ENCODE peak calls at places on chromosome 5, in nine cellular contexts. F, Y, V, J, W, M, L, C and Q are unnamed samples.

GRCh38 chr5:125267636-125268248 is 521.3 kb upstream of the ZNF608 start:
- DNase-seq in F (no peak), Y (no peak), V (peak), J (no peak), W (no peak), M (no peak), L (no peak), C (no peak), Q (no peak)

GRCh38 chr5:56871755-56872154 is 37.6 kb upstream of the SETD9 start:
- DNase-seq in F (no peak), Y (no peak), V (no peak), J (no peak), W (no peak), M (no peak), L (no peak), C (no peak), Q (no peak)

GRCh38 chr5:139659673-139660072 is 11.5 kb downstream of the CXXC5 start:
- DNase-seq in F (no peak), Y (peak), V (no peak), J (peak), W (no peak), M (no peak), L (peak), C (no peak), Q (no peak)

GRCh38 chr5:76755779-76756637 is 40.1 kb downstream of the F2R start:
- DNase-seq in F (no peak), Y (no peak), V (no peak), J (no peak), W (no peak), M (no peak), L (no peak), C (no peak), Q (no peak)

GRCh38 chr5:137582218-137582617 is 83.1 kb upstream of the SPOCK1 start:
- DNase-seq in F (no peak), Y (no peak), V (no peak), J (no peak), W (no peak), M (no peak), L (no peak), C (no peak), Q (no peak)

GRCh38 chr5:52283221-52283620 is 504.5 kb upstream of the ITGA1 start:
- DNase-seq in F (no peak), Y (no peak), V (peak), J (peak), W (no peak), M (no peak), L (no peak), C (peak), Q (no peak)

GRCh38 chr5:157306690-157307089 is 40.8 kb downstream of the CYFIP2 start:
- DNase-seq in F (no peak), Y (no peak), V (no peak), J (no peak), W (no peak), M (no peak), L (no peak), C (no peak), Q (peak)

GRCh38 chr5:115392611-115393010 is 96.2 kb upstream of the CCDC112 start:
- DNase-seq in F (no peak), Y (no peak), V (no peak), J (peak), W (no peak), M (no peak), L (no peak), C (no peak), Q (no peak)

GRCh38 chr5:139630855-139631254 is 17.3 kb upstream of the CXXC5 start:
- DNase-seq in F (no peak), Y (no peak), V (no peak), J (no peak), W (no peak), M (no peak), L (no peak), C (no peak), Q (no peak)

GRCh38 chr5:20833081-20833627 is 845.2 kb upstream of the CDH18 start:
- DNase-seq in F (no peak), Y (peak), V (no peak), J (no peak), W (no peak), M (no peak), L (no peak), C (no peak), Q (no peak)

GRCh38 chr5:13567819-13568218 is 376.7 kb downstream of the DNAH5 start:
- DNase-seq in F (no peak), Y (no peak), V (peak), J (peak), W (no peak), M (no peak), L (no peak), C (no peak), Q (no peak)

GRCh38 chr5:137091473-137091872 is 407.7 kb downstream of the SPOCK1 start:
- DNase-seq in F (no peak), Y (peak), V (peak), J (peak), W (no peak), M (no peak), L (peak), C (no peak), Q (no peak)

DNA sequence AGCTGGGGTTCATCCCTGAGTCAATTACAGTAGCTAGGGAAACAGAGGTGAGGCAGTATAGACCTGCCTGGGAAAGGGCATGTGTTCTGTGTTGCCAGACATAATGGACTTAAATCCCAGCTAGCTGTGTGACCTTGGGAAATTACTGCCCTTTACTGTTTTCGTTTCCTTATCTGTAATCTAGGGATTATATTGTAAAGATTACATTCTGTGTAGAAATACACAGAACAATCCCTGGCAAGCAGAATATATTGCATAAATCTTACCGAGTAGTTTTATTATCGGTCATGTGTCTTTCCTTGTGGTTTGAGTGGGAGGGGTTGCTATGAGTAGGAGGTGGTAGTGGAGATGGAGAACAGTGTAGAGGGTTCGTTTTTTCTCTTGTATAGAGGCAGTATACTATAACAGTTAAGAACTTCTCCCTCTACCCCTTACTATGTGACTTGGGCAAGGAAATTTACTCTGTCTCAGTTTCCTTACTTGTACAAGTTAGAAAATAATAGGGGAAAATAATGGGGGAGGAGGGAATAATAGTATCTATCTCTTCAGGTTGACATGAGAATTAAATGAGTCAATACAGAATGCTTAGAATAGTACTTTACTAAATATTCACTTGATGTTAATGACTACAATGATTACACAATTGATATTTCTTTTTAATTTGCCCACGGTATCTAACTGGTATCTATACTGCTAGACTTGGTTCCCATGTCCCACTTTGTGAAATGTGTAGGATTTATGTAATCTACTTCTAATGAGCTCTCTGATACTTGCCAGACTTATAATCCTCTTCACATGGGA is 7.1 kb upstream of the DMXL1 start:
- DNase-seq in F (no peak), Y (no peak), V (peak), J (peak), W (no peak), M (no peak), L (no peak), C (peak), Q (no peak)
- H2AFZ ChIP-seq in F (no peak), Y (no peak), V (peak), J (no peak), W (no peak), M (no peak), L (no peak), C (no peak), Q (peak)

GRCh38 chr5:44952376-44952775 is 143.6 kb downstream of the MRPS30 start:
- DNase-seq in F (peak), Y (peak), V (peak), J (peak), W (peak), M (peak), L (peak), C (peak), Q (peak)

GRCh38 chr5:44953078-44953477 is 144.3 kb downstream of the MRPS30 start:
- DNase-seq in F (no peak), Y (no peak), V (no peak), J (no peak), W (no peak), M (no peak), L (no peak), C (no peak), Q (no peak)

GRCh38 chr5:44949687-44950086 is 140.9 kb downstream of the MRPS30 start:
- DNase-seq in F (no peak), Y (no peak), V (no peak), J (no peak), W (no peak), M (peak), L (no peak), C (no peak), Q (no peak)

GRCh38 chr5:44945743-44946142 is 137.0 kb downstream of the MRPS30 start:
- DNase-seq in F (no peak), Y (no peak), V (peak), J (peak), W (no peak), M (no peak), L (no peak), C (no peak), Q (no peak)

DNA sequence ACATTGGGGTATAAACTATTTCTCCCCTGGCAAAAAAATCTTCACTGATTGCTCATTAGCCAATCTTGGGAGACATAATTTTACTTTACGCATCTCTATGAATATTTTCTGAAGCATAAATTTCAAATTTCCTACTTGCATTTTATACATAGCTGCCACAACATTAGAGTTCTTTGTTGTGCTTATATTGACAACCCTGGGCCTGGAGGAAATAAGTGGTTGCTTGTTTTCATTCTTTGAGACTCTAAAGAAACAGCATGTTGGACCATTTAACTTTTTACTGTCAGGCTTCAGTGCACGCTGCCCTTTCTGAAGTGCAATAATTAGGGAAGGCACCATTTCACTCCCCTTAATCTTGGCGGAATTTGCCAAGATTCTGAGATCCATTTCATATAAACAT is 142.6 kb downstream of the MRPS30 start:
- DNase-seq in F (no peak), Y (no peak), V (no peak), J (no peak), W (no peak), M (no peak), L (no peak), C (no peak), Q (no peak)
- TF ChIP-seq EZH2phosphoT487 in F (no peak), Y (no peak), V (no peak), J (no peak), W (no peak), M (no peak), L (no peak), C (no peak), Q (no peak)

GRCh38 chr5:129399069-129399468 is 61.0 kb upstream of the ADAMTS19 start:
- DNase-seq in F (no peak), Y (peak), V (no peak), J (no peak), W (no peak), M (no peak), L (no peak), C (no peak), Q (no peak)

GRCh38 chr5:129395247-129395646 is 64.9 kb upstream of the ADAMTS19 start:
- DNase-seq in F (no peak), Y (peak), V (no peak), J (no peak), W (no peak), M (no peak), L (no peak), C (no peak), Q (no peak)

GRCh38 chr5:129405222-129405621 is 54.9 kb upstream of the ADAMTS19 start:
- DNase-seq in F (no peak), Y (no peak), V (no peak), J (no peak), W (no peak), M (no peak), L (no peak), C (no peak), Q (no peak)

GRCh38 chr5:129398279-129398678 is 61.8 kb upstream of the ADAMTS19 start:
- DNase-seq in F (no peak), Y (peak), V (no peak), J (no peak), W (no peak), M (no peak), L (no peak), C (no peak), Q (no peak)

GRCh38 chr5:129400395-129400983 is 59.6 kb upstream of the ADAMTS19 start:
- DNase-seq in F (peak), Y (no peak), V (peak), J (peak), W (no peak), M (peak), L (no peak), C (no peak), Q (no peak)
- H2AFZ ChIP-seq in F (no peak), Y (no peak), V (no peak), J (no peak), W (peak), M (no peak), L (no peak), C (no peak), Q (no peak)

DNA sequence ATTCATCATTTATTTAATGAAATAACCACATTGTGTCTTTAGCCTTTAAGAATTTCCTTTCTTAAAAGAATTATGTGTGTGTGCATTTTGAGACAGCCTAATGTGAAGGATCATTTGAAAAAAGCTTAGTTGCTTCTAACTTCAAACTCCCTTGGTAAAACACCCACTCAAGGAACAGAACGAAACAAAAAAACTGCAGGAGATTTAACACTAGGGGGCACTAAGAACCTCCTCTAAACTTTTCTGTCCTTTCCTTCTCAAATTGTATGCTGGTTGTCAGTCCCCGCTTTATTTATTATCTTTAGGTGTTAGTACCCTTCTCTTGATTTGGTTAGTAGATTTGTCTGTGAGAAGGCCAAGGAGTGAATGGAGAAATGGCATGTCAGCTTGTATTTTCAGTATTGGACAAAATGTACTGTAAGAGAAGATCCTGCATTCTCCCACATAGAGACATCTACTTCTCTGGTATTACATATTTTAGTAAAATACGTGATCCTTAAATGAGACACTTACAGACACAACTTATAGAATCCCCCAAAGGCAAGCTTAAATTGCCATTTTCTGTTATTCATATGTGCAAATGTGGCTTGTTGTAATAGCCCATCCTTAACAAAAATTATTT is 229.7 kb downstream of the MRPS30 start:
- DNase-seq in F (peak), Y (peak), V (peak), J (peak), W (peak), M (peak), L (peak), C (peak), Q (peak)
- TF ChIP-seq EZH2phosphoT487 in F (no peak), Y (no peak), V (no peak), J (no peak), W (no peak), M (no peak), L (no peak), C (no peak), Q (no peak)